ENCODE peak calls at places on chromosome 22, in eight cellular contexts. P is M059J; T is HEK293T; C is GM12891; W is germinal center; U is CD4-positive, alpha-beta memory T cell; J is cardiac fibroblast; Q is lower lobe of right lung. D is an unnamed sample.

GRCh38 chr22:49255154-49255553 is 572.5 kb downstream of the BRD1 start:
- DNase-seq in P (no peak), T (no peak), C (no peak), W (no peak), U (no peak), J (no peak), Q (no peak), D (no peak)

GRCh38 chr22:17501679-17502285 is 61.5 kb upstream of the SLC25A18 start:
- DNase-seq in P (peak; percentile 61), T (peak; percentile 68), C (peak; percentile 39), W (peak; percentile 43), U (peak; percentile 62), J (peak; percentile 88), Q (no peak), D (no peak)

GRCh38 chr22:35227248-35227647 is 30.0 kb upstream of the HMGXB4 start:
- DNase-seq in P (no peak), T (no peak), C (no peak), W (no peak), U (no peak), J (no peak), Q (no peak), D (no peak)

GRCh38 chr22:45455621-45456020 is 42.1 kb downstream of the RIBC2 start:
- DNase-seq in P (no peak), T (no peak), C (no peak), W (no peak), U (no peak), J (no peak), Q (no peak), D (no peak)

GRCh38 chr22:23824476-23825245 is 14.1 kb downstream of the DERL3 start:
- DNase-seq in P (no peak), T (no peak), C (no peak), W (no peak), U (no peak), J (no peak), Q (peak; percentile 15), D (no peak)

GRCh38 chr22:17962168-17962567 is 62.2 kb downstream of the MICAL3 start:
- DNase-seq in P (no peak), T (no peak), C (no peak), W (no peak), U (no peak), J (no peak), Q (no peak), D (no peak)

GRCh38 chr22:50544078-50544745 is 1.5 kb upstream of the KLHDC7B start:
- DNase-seq in P (peak; percentile 73), T (peak; percentile 91), C (peak; percentile 80), W (peak; percentile 91), U (peak; percentile 72), J (peak; percentile 65), Q (peak; percentile 90), D (peak; percentile 84)

GRCh38 chr22:50641696-50642607 is 14.0 kb upstream of the ARSA start:
- DNase-seq in P (no peak), T (no peak), C (no peak), W (no peak), U (no peak), J (peak; percentile 30), Q (peak; percentile 57), D (peak; percentile 40)

GRCh38 chr22:45720875-45721378 is 49.3 kb downstream of the ATXN10 start:
- DNase-seq in P (no peak), T (no peak), C (no peak), W (no peak), U (no peak), J (peak; percentile 28), Q (no peak), D (no peak)

GRCh38 chr22:40233886-40234285 is 56.2 kb downstream of the TNRC6B start:
- DNase-seq in P (no peak), T (no peak), C (no peak), W (no peak), U (no peak), J (no peak), Q (no peak), D (no peak)

GRCh38 chr22:19904174-19904856 is 37.3 kb upstream of the COMT start:
- DNase-seq in P (no peak), T (no peak), C (no peak), W (no peak), U (no peak), J (no peak), Q (no peak), D (no peak)

GRCh38 chr22:40265783-40266182 is 80.5 kb upstream of the ADSL start:
- DNase-seq in P (peak; percentile 3), T (no peak), C (no peak), W (no peak), U (no peak), J (no peak), Q (no peak), D (no peak)

GRCh38 chr22:39684702-39685281 is 114.2 kb downstream of the CACNA1I start:
- DNase-seq in P (no peak), T (no peak), C (no peak), W (no peak), U (no peak), J (no peak), Q (no peak), D (no peak)

GRCh38 chr22:46734830-46735453 is 3.1 kb downstream of the CERK start:
- DNase-seq in P (no peak), T (no peak), C (peak; percentile 53), W (peak; percentile 84), U (peak; percentile 83), J (no peak), Q (peak; percentile 79), D (no peak)

GRCh38 chr22:50604623-50605348 is 4.2 kb downstream of the MAPK8IP2 start:
- DNase-seq in P (no peak), T (no peak), C (no peak), W (no peak), U (no peak), J (no peak), Q (no peak), D (no peak)

GRCh38 chr22:45996241-45997076 is 19.5 kb upstream of the WNT7B start:
- DNase-seq in P (peak; percentile 78), T (no peak), C (no peak), W (no peak), U (no peak), J (peak; percentile 74), Q (peak; percentile 86), D (peak; percentile 86)

GRCh38 chr22:41917906-41918791 is 3.3 kb upstream of the SHISA8 start:
- DNase-seq in P (peak; percentile 69), T (peak; percentile 52), C (no peak), W (peak; percentile 28), U (no peak), J (peak; percentile 76), Q (peak; percentile 72), D (peak; percentile 65)

GRCh38 chr22:49512471-49512870 is 315.2 kb downstream of the BRD1 start:
- DNase-seq in P (no peak), T (no peak), C (no peak), W (no peak), U (no peak), J (no peak), Q (no peak), D (no peak)

GRCh38 chr22:49372530-49373288 is 455.0 kb downstream of the BRD1 start:
- DNase-seq in P (peak; percentile 60), T (no peak), C (no peak), W (no peak), U (no peak), J (peak; percentile 2), Q (no peak), D (no peak)

GRCh38 chr22:38614331-38615122 is 41.7 kb downstream of the FAM227A start:
- DNase-seq in P (no peak), T (no peak), C (no peak), W (no peak), U (no peak), J (peak; percentile 24), Q (no peak), D (no peak)

GRCh38 chr22:30636226-30637077 is 871 bp downstream of the SLC35E4 start:
- DNase-seq in P (peak; percentile 23), T (no peak), C (no peak), W (no peak), U (no peak), J (peak; percentile 26), Q (peak; percentile 57), D (peak; percentile 36)

GRCh38 chr22:26585104-26585790 is 4.7 kb downstream of the TPST2 start:
- DNase-seq in P (peak; percentile 98), T (no peak), C (no peak), W (no peak), U (no peak), J (peak; percentile 66), Q (peak; percentile 66), D (peak; percentile 89)

GRCh38 chr22:30221121-30221992 is 25.2 kb downstream of the LIF start:
- DNase-seq in P (no peak), T (no peak), C (no peak), W (no peak), U (peak; percentile 71), J (no peak), Q (no peak), D (no peak)

GRCh38 chr22:43884600-43885318 is 7.1 kb downstream of the PNPLA5 start:
- DNase-seq in P (peak; percentile 37), T (peak; percentile 83), C (peak; percentile 66), W (peak; percentile 70), U (peak; percentile 17), J (peak; percentile 56), Q (peak; percentile 65), D (peak; percentile 35)

GRCh38 chr22:19596680-19597398 is 72.6 kb upstream of the CLDN5 start:
- DNase-seq in P (no peak), T (peak; percentile 37), C (no peak), W (peak; percentile 78), U (peak; percentile 13), J (no peak), Q (no peak), D (no peak)

GRCh38 chr22:46534901-46535630 is 2.4 kb downstream of the CELSR1 start:
- DNase-seq in P (no peak), T (no peak), C (no peak), W (no peak), U (no peak), J (no peak), Q (no peak), D (no peak)

GRCh38 chr22:50675553-50676199 is 3.1 kb downstream of the SHANK3 start:
- DNase-seq in P (no peak), T (no peak), C (no peak), W (peak; percentile 2), U (no peak), J (no peak), Q (no peak), D (no peak)

GRCh38 chr22:20239063-20239950 is 28.8 kb downstream of the RTN4R start:
- DNase-seq in P (no peak), T (no peak), C (no peak), W (no peak), U (no peak), J (peak; percentile 19), Q (no peak), D (peak; percentile 79)

GRCh38 chr22:44399196-44399837 is 86.6 kb upstream of the SHISAL1 start:
- DNase-seq in P (no peak), T (no peak), C (no peak), W (no peak), U (no peak), J (no peak), Q (peak; percentile 24), D (no peak)

GRCh38 chr22:29744902-29745301 is 21.9 kb downstream of the ZMAT5 start:
- DNase-seq in P (no peak), T (no peak), C (no peak), W (no peak), U (no peak), J (peak; percentile 67), Q (no peak), D (peak; percentile 22)

GRCh38 chr22:27216444-27216843 is 559.1 kb downstream of the MIAT start:
- DNase-seq in P (no peak), T (no peak), C (no peak), W (no peak), U (no peak), J (no peak), Q (no peak), D (no peak)

GRCh38 chr22:46908641-46909107 is 146.2 kb downstream of the TBC1D22A start:
- DNase-seq in P (no peak), T (no peak), C (no peak), W (no peak), U (no peak), J (no peak), Q (no peak), D (no peak)